ENCODE peak calls at places on chromosomes 3 and 15, in five cellular contexts. V is fibroblast of mammary gland; G is CD8-positive, alpha-beta memory T cell; F is brain microvascular endothelial cell; Y is lower leg skin. C is an unnamed sample.

GRCh38 chr15:76999996-77000395 is 5.1 kb downstream of the PSTPIP1 start:
- DNase-seq in V (no peak), G (peak; percentile 54), F (no peak), Y (no peak), C (no peak)

GRCh38 chr3:50165388-50166308 is 10.5 kb downstream of the SEMA3F start:
- DNase-seq in V (peak; percentile 40), G (no peak), F (no peak), Y (no peak), C (peak; percentile 90)

GRCh38 chr15:98002874-98003273 is 42.4 kb downstream of the ARRDC4 start:
- DNase-seq in V (no peak), G (no peak), F (no peak), Y (no peak), C (no peak)

GRCh38 chr3:55501905-55502304 is 14.8 kb upstream of the WNT5A start:
- DNase-seq in V (no peak), G (no peak), F (no peak), Y (no peak), C (no peak)

GRCh38 chr15:63893866-63894661 is 60.3 kb upstream of the HERC1 start:
- DNase-seq in V (no peak), G (no peak), F (no peak), Y (no peak), C (no peak)

GRCh38 chr3:122677261-122677660 is 3.4 kb upstream of the PARP14 start:
- DNase-seq in V (no peak), G (no peak), F (no peak), Y (no peak), C (no peak)

GRCh38 chr3:29240887-29241286 is 40.0 kb upstream of the RBMS3 start:
- DNase-seq in V (no peak), G (no peak), F (no peak), Y (no peak), C (no peak)

GRCh38 chr15:58139631-58140522 is 1.7 kb downstream of the AQP9 start:
- DNase-seq in V (peak; percentile 78), G (no peak), F (no peak), Y (no peak), C (peak; percentile 13)

GRCh38 chr3:188913084-188913483 is 258.7 kb upstream of the TPRG1 start:
- DNase-seq in V (no peak), G (no peak), F (no peak), Y (no peak), C (no peak)

GRCh38 chr15:73460662-73461061 is 17.7 kb downstream of the REC114 start:
- DNase-seq in V (no peak), G (no peak), F (no peak), Y (no peak), C (no peak)

GRCh38 chr3:9976736-9977709 is 9.6 kb downstream of the EMC3 start:
- DNase-seq in V (peak; percentile 99), G (no peak), F (peak; percentile 93), Y (peak; percentile 93), C (peak; percentile 83)

GRCh38 chr3:50817756-50818518 is 143.2 kb downstream of the DOCK3 start:
- DNase-seq in V (no peak), G (no peak), F (no peak), Y (no peak), C (no peak)

GRCh38 chr3:49359623-49360022 is 1.5 kb upstream of the GPX1 start:
- DNase-seq in V (peak; percentile 57), G (no peak), F (no peak), Y (no peak), C (no peak)

GRCh38 chr3:101780661-101781060 is 1.6 kb downstream of the NXPE3 start:
- DNase-seq in V (peak; percentile 86), G (no peak), F (peak; percentile 74), Y (no peak), C (peak; percentile 18)

GRCh38 chr3:133983126-133983525 is 46.6 kb downstream of the SLCO2A1 start:
- DNase-seq in V (no peak), G (no peak), F (no peak), Y (peak; percentile 26), C (no peak)

GRCh38 chr3:127031046-127031810 is 48.3 kb downstream of the PLXNA1 start:
- DNase-seq in V (no peak), G (no peak), F (no peak), Y (no peak), C (no peak)

DNA sequence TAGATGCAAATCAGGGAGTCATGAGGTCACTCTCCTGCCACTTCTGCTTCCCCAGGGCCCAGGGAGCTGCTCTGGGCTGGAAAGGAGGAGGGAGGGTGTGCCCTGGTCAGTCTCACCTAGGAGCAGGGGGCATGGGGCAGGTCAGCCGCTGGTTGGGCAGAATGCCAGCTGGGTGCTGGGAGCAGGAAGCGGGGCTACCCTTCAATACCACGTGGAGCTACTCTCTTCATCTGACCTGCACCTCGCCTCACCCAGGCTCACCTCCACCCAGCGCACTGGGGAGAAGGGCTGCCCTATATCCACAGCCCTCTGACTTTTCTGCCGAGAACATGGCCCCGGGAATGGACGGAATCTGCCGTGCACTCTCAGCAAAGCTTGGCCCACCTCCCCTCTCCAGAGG is 15.1 kb downstream of the NTRK3 start:
- DNase-seq in V (no peak), G (no peak), F (no peak), Y (no peak), C (no peak)
- H3K4me3 ChIP-seq in V (no peak overlapping the region), G (no peak overlapping the region), F (no peak overlapping the region), Y (no peak overlapping the region), C (no peak overlapping the region)

DNA sequence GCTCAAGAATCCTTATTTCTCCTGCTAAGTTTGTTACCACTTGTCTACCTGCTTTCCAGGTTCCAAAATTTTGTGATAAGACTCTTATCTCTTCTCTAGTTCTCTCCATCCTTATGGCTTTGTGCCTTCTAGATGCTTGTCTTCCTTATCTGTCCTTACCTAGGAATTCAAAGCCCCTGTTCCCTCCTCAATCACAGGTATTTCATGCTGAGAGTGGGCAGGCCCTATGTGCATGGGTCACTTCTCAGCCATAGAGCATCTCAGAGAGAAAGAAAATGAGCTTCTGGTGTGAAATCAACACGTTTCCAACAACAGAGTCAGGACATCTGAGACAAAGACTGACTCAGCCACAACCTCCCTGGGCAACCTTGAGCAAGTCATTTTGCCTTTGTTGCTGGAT is 214.1 kb upstream of the TLE3 start:
- DNase-seq in V (no peak), G (no peak), F (no peak), Y (no peak), C (no peak)
- H3K4me3 ChIP-seq in V (no peak overlapping the region), G (no peak overlapping the region), F (no peak overlapping the region), Y (no peak overlapping the region), C (no peak overlapping the region)

GRCh38 chr15:99180963-99181306 is 68.4 kb downstream of the TTC23 start:
- DNase-seq in V (no peak), G (no peak), F (no peak), Y (no peak), C (no peak)

GRCh38 chr15:99180287-99180962 is 69.0 kb downstream of the TTC23 start:
- DNase-seq in V (no peak), G (no peak), F (no peak), Y (no peak), C (no peak)

GRCh38 chr15:99185731-99186130 is 63.6 kb downstream of the TTC23 start:
- DNase-seq in V (no peak), G (no peak), F (no peak), Y (no peak), C (no peak)

GRCh38 chr15:99177679-99178078 is 71.7 kb downstream of the TTC23 start:
- DNase-seq in V (no peak), G (no peak), F (no peak), Y (no peak), C (no peak)

DNA sequence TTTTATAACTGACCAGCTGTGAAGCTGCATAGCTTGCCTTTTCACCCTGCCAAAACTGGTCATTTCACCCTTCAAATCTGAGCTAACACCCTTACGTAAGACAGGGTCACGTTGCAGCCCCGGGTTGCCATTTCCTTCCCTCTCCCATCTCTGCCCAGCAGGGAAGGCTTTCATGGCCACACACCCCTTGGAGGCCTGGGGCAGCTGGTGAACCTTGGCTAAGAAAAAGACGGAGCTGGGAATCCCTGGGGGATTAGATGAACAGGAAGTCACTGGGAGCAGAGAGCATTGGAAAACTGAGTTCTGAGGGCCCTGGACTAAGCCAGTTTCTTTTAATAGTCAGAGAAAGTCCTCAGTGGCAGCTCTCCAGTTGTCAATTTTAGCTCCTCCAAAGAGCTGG is 67.8 kb downstream of the TTC23 start:
- DNase-seq in V (peak; percentile 3), G (no peak), F (peak; percentile 6), Y (no peak), C (peak; percentile 75)
- H3K4me3 ChIP-seq in V (no peak overlapping the region), G (no peak overlapping the region), F (no peak overlapping the region), Y (no peak overlapping the region), C (no peak overlapping the region)

DNA sequence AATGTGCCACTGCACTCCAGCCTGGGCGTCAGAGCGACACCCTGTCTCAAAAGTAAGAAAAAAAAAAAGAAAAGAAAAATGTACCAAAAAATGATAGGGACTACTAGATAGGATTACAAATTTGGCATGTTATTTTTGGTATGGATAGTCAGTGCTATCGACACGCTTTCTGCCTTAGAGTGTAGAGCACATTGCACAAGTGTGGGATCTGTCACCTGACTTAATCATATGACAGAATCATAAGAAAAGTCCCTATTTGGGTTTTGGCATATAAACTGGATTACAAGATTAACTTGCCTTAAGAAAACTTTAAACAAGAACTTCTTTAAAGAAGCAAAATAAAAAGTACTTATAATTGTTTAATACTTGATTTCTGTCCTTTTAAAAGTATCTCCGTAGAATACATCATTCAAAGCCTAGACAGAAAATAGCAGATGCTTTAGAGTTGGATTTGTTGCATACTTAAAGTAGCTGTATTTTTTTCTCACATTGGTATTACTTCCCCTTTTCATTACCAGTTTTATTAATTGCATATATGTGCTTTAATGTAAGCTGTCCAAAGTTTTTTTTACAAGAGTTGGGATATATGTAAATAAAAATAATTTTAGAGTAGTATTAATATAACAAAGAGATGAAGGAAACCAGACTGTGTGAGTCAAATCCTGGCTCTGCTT is 7.8 kb downstream of the ATP6V1A start:
- DNase-seq in V (peak; percentile 26), G (no peak), F (no peak), Y (no peak), C (no peak)
- H3K4me3 ChIP-seq in V (no peak overlapping the region), G (no peak overlapping the region), F (no peak overlapping the region), Y (no peak overlapping the region), C (no peak overlapping the region)

DNA sequence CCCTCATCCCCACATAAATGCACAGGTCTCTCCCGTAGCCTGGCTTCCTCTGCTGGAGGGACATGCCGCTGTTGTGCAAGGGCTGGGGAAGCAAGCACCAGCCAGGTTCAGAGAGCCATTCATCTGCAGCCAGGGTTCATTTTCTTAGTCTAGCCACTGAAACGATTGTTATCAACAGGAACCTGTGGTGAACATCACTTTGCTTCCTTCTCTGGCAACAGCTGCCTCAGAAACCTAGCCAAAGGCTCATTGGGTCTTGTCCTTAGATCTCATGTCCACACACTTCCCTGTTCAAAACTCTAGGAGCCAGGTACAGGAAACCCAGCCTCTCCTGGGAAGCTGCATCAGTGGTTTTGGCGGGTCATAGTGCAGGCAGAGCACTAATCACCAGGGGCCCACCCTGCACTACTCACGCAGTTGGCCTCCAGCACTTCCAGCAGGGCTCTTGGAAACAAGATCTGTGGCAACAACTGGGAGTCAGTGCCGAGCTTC is 47.0 kb downstream of the OXNAD1 start:
- DNase-seq in V (peak; percentile 63), G (peak; percentile 75), F (no peak), Y (no peak), C (peak; percentile 19)
- H3K4me3 ChIP-seq in V (no peak overlapping the region), G (peak overlapping the region; percentile 40), F (no peak overlapping the region), Y (no peak overlapping the region), C (no peak overlapping the region)

GRCh38 chr15:51094606-51095569 is at the start of gene TNFAIP8L3:
- DNase-seq in V (no peak), G (no peak), F (no peak), Y (no peak), C (peak; percentile 62)
- H3K4me3 ChIP-seq in V (peak within 1 kb of the TSS; percentile 83), G (no peak within 1 kb of the TSS), F (peak within 1 kb of the TSS; percentile 59), Y (peak within 1 kb of the TSS; percentile 46), C (peak within 1 kb of the TSS; percentile 55)

GRCh38 chr3:25780618-25781017 is 2.6 kb downstream of the NGLY1 start:
- DNase-seq in V (no peak), G (no peak), F (no peak), Y (no peak), C (no peak)
- H3K4me3 ChIP-seq in V (no peak overlapping the region), G (no peak overlapping the region), F (no peak overlapping the region), Y (no peak overlapping the region), C (no peak overlapping the region)